ENCODE peak calls at places on chromosome 10, in four cellular contexts. O is GM12878, Y is HCT116, W is K562. D is an unnamed sample. For H3K4me1, the result is how much of the 10 kb centered on the place peaks cover.

GRCh38 chr10:31299119-31299518 is 19.9 kb upstream of the ZEB1 start:
- DNase-seq in O (no peak), Y (no peak), W (no peak), D (no peak)

GRCh38 chr10:78664929-78665525 is 403.7 kb upstream of the ZMIZ1 start:
- DNase-seq in O (no peak), Y (peak), W (peak), D (peak)

GRCh38 chr10:130729876-130730275 is 581.6 kb downstream of the TCERG1L start:
- DNase-seq in O (no peak), Y (no peak), W (no peak), D (no peak)

GRCh38 chr10:72822342-72822986 is 71.1 kb upstream of the OIT3 start:
- DNase-seq in O (no peak), Y (no peak), W (no peak), D (no peak)

GRCh38 chr10:133167693-133168616 is 7.9 kb downstream of the KNDC1 start:
- DNase-seq in O (no peak), Y (no peak), W (no peak), D (no peak)

GRCh38 chr10:64115913-64116643 is 594.9 kb downstream of the REEP3 start:
- DNase-seq in O (no peak), Y (no peak), W (peak), D (no peak)

GRCh38 chr10:79222186-79222585 is 125.1 kb upstream of the PPIF start:
- DNase-seq in O (no peak), Y (no peak), W (no peak), D (no peak)

GRCh38 chr10:86075512-86075911 is 291.1 kb downstream of the GRID1 start:
- DNase-seq in O (no peak), Y (no peak), W (no peak), D (no peak)

GRCh38 chr10:8617792-8618191 is 563.3 kb downstream of the GATA3 start:
- DNase-seq in O (no peak), Y (no peak), W (no peak), D (no peak)

DNA sequence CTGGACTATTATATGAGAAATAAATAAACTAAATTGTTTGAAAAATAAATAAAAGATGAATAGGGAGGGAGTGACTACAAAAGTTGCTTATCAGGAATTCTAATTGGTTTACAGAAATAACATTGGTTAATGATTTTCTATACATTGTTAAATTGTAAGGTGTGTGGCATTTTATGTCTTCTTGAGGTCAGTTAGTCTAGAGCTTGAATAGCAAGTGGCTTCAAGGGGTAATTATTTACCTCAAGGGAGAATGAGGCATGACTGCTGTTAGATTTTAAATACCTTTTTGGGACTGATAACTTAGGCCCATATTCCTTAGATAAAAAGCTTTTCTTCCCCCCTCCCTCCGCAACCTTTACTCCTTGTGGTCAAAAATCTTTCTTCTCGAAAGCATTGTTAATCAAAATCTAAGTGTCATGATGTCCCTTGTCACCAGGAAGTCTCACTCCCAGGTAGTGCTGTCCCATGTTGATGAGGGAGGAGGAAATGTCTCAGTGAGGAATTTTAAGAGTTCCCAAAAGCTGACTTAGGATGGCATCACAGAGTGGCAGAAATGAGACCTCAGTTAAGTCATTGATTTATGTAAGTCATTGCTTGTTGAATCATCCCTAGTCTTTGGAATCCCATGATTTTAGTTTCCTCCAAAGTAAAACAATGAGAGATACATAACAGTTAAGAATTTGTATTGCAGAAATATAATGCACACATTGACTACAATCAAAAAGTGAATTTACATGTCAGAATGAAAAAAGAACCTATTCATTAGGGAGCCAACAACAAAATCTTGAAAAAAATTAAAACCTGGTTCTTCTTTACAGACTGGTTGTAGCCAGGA is 71.5 kb downstream of the MAPK8 start:
- DNase-seq in O (no peak), Y (no peak), W (no peak), D (no peak)
- H3K4me1 ChIP-seq in O (under half), Y (under half), W (under half), D (under half)

GRCh38 chr10:48478980-48479811 is 125.7 kb downstream of the ARHGAP22 start:
- DNase-seq in O (no peak), Y (no peak), W (no peak), D (no peak)
- TF ChIP-seq ZNF274 in O (no peak), Y (no peak), W (no peak), D (no peak)

DNA sequence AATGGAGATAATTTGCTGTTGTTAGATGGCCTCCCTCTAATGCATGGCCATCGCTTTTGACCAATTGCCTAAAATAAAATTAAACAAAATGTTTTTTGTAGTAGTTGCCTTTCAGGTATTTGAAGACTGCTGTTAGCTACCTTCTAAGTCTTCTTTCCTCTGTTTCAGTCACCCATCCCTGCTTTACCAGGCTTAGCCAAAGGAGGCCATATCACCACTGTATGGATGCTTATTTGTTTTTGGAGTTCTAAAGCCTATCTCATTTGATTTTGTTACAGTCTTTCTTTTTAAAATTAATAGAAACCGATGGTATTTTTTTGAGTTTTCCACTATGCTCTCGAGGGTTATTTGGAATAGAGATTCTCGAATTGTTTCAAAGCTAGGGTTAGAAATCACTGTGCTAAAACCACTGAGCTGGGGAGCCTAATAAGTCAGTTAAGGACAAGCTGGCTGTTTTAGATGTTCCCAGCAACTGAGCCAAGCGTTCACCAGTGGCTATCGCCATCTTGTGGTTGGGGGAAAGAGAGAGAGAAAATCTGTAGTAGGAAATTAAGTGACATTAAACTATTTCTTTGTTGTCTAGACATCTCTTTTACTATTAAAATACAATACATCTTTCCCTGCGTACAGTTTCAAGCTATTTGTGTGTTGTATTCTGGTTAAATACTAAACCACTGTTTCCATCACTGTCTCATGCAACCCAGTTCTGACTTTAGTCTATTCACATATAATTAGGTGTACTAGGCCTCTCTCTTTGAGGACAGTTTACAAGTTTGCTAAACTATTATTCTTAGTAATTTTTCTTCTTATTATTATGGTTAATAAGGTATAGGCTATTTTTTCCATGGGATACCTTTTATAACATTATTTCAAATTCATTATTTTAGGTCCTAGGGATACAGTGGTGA is 52.2 kb downstream of the GPR158 start:
- DNase-seq in O (peak), Y (peak), W (peak), D (peak)
- TF ChIP-seq YY1 in O (no peak), Y (no peak), W (no peak), D (no peak)

GRCh38 chr10:125144693-125145623 is 15.4 kb downstream of the CTBP2 start:
- DNase-seq in O (no peak), Y (peak), W (peak), D (no peak)
- H3K4me1 ChIP-seq in O (under half), Y (half or more), W (half or more), D (under half)

GRCh38 chr10:504806-505205 is 184.7 kb downstream of the DIP2C start:
- DNase-seq in O (no peak), Y (no peak), W (no peak), D (no peak)

GRCh38 chr10:505459-505858 is 184.0 kb downstream of the DIP2C start:
- DNase-seq in O (no peak), Y (no peak), W (no peak), D (no peak)

GRCh38 chr10:507355-507699 is 182.1 kb downstream of the DIP2C start:
- DNase-seq in O (no peak), Y (no peak), W (no peak), D (no peak)

GRCh38 chr10:507908-508444 is 181.5 kb downstream of the DIP2C start:
- DNase-seq in O (no peak), Y (no peak), W (no peak), D (no peak)

GRCh38 chr10:506451-507354 is 182.8 kb downstream of the DIP2C start:
- DNase-seq in O (no peak), Y (no peak), W (no peak), D (no peak)
- TF ChIP-seq ZNF274 in O (no peak), Y (no peak), W (no peak), D (no peak)

GRCh38 chr10:126907423-126907970 is 2.3 kb downstream of the DOCK1 start:
- DNase-seq in O (no peak), Y (no peak), W (no peak), D (no peak)
- TF ChIP-seq YY1 in O (no peak), Y (no peak), W (no peak), D (no peak)

GRCh38 chr10:287814-288213 is 152.6 kb downstream of the ZMYND11 start:
- DNase-seq in O (no peak), Y (peak), W (peak), D (peak)

GRCh38 chr10:289581-289980 is 154.3 kb downstream of the ZMYND11 start:
- DNase-seq in O (no peak), Y (no peak), W (no peak), D (no peak)

GRCh38 chr10:287029-287428 is 151.8 kb downstream of the ZMYND11 start:
- DNase-seq in O (no peak), Y (no peak), W (no peak), D (no peak)

GRCh38 chr10:288605-289200 is 153.4 kb downstream of the ZMYND11 start:
- DNase-seq in O (no peak), Y (no peak), W (no peak), D (no peak)

DNA sequence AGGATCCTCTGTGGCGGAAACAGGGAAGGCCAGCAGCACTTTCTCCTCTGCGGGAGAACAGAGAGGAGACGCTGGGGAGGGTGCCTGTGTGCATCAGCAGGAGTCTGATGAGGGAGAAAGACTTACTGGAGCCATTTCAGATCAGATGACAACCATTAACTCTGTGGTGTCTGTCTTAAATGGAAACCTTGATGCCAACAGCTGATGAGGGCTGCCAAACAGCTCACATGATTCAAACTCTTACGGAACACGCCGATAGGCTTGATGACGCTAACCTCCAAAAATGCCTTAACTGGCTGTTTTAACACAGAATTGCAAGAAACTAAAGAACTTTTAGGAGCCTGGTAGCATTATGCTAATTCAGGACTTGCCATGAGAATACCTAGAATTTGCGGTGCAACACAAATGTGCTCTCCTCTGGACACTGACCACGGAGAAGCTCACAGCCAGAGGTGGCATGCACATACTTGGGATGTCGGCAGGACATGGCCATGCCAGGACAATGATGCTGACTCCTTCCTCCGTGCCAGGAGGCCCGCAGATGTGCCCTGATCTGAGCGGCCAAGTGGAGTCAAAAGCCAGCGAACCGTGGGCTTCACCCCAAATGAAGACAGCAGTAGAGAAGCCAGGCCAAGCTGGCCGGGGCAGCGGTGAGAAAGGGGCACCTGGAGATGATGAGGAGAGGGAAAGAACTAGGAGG is 154.9 kb downstream of the ZMYND11 start:
- DNase-seq in O (no peak), Y (no peak), W (no peak), D (no peak)
- H3K4me1 ChIP-seq in O (under half), Y (under half), W (under half), D (under half)

DNA sequence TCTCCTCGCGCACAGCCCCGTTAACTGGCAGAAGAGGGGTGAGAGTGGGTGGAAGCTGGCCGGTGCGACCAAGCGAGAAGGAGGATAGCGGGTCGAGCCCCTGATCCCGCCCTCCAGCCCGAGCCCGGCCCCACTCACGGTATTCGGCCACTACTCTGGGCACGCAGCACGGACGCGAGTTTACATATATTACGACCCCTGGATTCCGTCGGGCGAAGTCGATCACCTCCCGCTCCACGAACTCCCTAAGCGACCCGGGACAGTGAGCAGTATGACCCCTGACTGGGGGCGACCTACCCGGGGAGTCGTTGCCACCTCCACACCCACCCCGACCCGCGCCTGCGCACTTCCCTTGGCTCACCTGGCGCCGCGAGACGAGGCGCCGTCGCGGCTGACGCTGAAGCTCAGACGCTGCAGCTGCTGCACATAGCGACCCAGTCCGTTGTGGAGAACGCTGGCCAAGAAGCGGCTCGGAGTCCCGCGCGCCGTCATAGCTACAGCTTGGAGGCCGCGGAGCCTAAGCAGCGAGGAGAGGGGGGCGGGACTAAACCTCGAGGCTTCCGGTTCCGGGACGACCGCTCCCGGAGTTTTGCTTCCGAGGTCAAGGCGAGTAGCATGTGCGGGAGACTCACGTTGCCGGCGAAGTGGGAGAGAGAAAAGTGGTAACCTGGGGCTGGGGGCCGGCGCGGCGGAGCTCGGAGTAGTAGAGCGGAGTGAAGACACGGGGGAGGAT is at the start of the genes MRPL43 and TWNK:
- DNase-seq in O (no peak), Y (peak), W (peak), D (peak)
- TF ChIP-seq ZNF274 in O (no peak), Y (no peak), W (no peak), D (no peak)